ENCODE peak calls at places on chromosomes 3 and 15, in ten cellular contexts. Z is RWPE1, D is astrocyte of the cerebellum, O is osteocyte, T is activated T-cell treated with anti-CD3 and anti-CD28 coated beads for 24 hours, B is left ventricle myocardium inferior, I is fibroblast of mammary gland, L is T follicular helper cell, Y is NCI-H2081, S is GM13977. H is an unnamed sample.

GRCh38 chr3:108202834-108203233 is 19.4 kb downstream of the IFT57 start:
- DNase-seq in Z (no peak), D (no peak), O (no peak), T (no peak), B (no peak), I (no peak), L (no peak), Y (no peak), S (no peak), H (no peak)

GRCh38 chr3:43759297-43759782 is 68.6 kb downstream of the ABHD5 start:
- DNase-seq in Z (no peak), D (peak), O (no peak), T (no peak), B (peak), I (peak), L (no peak), Y (no peak), S (no peak), H (peak)

GRCh38 chr3:61686228-61686648 is 124.9 kb downstream of the PTPRG start:
- DNase-seq in Z (peak), D (no peak), O (no peak), T (no peak), B (no peak), I (no peak), L (no peak), Y (no peak), S (no peak), H (no peak)

GRCh38 chr15:41848595-41848994 is 9.9 kb downstream of the PLA2G4B start:
- DNase-seq in Z (no peak), D (no peak), O (no peak), T (no peak), B (no peak), I (no peak), L (no peak), Y (no peak), S (no peak), H (no peak)

GRCh38 chr15:93719941-93720351 is 511.4 kb upstream of the MCTP2 start:
- DNase-seq in Z (no peak), D (no peak), O (no peak), T (no peak), B (no peak), I (peak), L (no peak), Y (no peak), S (no peak), H (no peak)

GRCh38 chr3:105866656-105867653 is 1.9 kb downstream of the CBLB start:
- DNase-seq in Z (no peak), D (no peak), O (no peak), T (peak), B (no peak), I (peak), L (no peak), Y (no peak), S (peak), H (peak)

GRCh38 chr3:50304601-50305000 is 1.2 kb upstream of the HYAL1 start:
- DNase-seq in Z (no peak), D (no peak), O (no peak), T (no peak), B (no peak), I (peak), L (no peak), Y (no peak), S (no peak), H (peak)

GRCh38 chr3:183829466-183829865 is 4.1 kb upstream of the MAP6D1 start:
- DNase-seq in Z (no peak), D (no peak), O (peak), T (no peak), B (no peak), I (no peak), L (no peak), Y (no peak), S (no peak), H (no peak)

GRCh38 chr15:58918239-58918638 is 15.2 kb downstream of the SLTM start:
- DNase-seq in Z (no peak), D (no peak), O (no peak), T (no peak), B (no peak), I (no peak), L (no peak), Y (no peak), S (no peak), H (no peak)

GRCh38 chr3:33787328-33788009 is 11.0 kb upstream of the PDCD6IP start:
- DNase-seq in Z (peak), D (peak), O (no peak), T (peak), B (peak), I (peak), L (peak), Y (peak), S (peak), H (peak)

GRCh38 chr3:141373232-141373631 is 4.9 kb downstream of the ZBTB38 start:
- DNase-seq in Z (no peak), D (no peak), O (no peak), T (no peak), B (no peak), I (peak), L (no peak), Y (no peak), S (no peak), H (no peak)

GRCh38 chr3:183313331-183313730 is 60.3 kb downstream of the B3GNT5 start:
- DNase-seq in Z (no peak), D (no peak), O (no peak), T (no peak), B (no peak), I (no peak), L (no peak), Y (no peak), S (no peak), H (no peak)

GRCh38 chr15:68271854-68272471 is 5.6 kb upstream of the FEM1B start:
- DNase-seq in Z (peak), D (no peak), O (no peak), T (no peak), B (no peak), I (peak), L (no peak), Y (no peak), S (no peak), H (peak)

GRCh38 chr3:30448436-30448835 is 158.0 kb upstream of the TGFBR2 start:
- DNase-seq in Z (no peak), D (no peak), O (no peak), T (no peak), B (no peak), I (peak), L (no peak), Y (no peak), S (no peak), H (no peak)

GRCh38 chr3:119360736-119361462 is 66.7 kb downstream of the ARHGAP31 start:
- DNase-seq in Z (no peak), D (no peak), O (no peak), T (no peak), B (no peak), I (no peak), L (no peak), Y (no peak), S (no peak), H (no peak)

GRCh38 chr15:90141646-90142045 is 39.4 kb upstream of the IDH2 start:
- DNase-seq in Z (no peak), D (peak), O (no peak), T (no peak), B (no peak), I (peak), L (no peak), Y (no peak), S (no peak), H (peak)

GRCh38 chr15:69881310-69881660 is 216.4 kb downstream of the TLE3 start:
- DNase-seq in Z (peak), D (no peak), O (no peak), T (no peak), B (no peak), I (no peak), L (no peak), Y (no peak), S (peak), H (no peak)

GRCh38 chr3:64150527-64151238 is 74.6 kb downstream of the PRICKLE2 start:
- DNase-seq in Z (no peak), D (peak), O (peak), T (no peak), B (peak), I (peak), L (no peak), Y (peak), S (no peak), H (no peak)

GRCh38 chr15:59539799-59540198 is 71.8 kb upstream of the GCNT3 start:
- DNase-seq in Z (no peak), D (no peak), O (no peak), T (no peak), B (no peak), I (peak), L (no peak), Y (no peak), S (no peak), H (peak)

GRCh38 chr15:101795455-101795854 is 7.9 kb upstream of the OR4F6 start:
- DNase-seq in Z (peak), D (no peak), O (no peak), T (no peak), B (no peak), I (peak), L (no peak), Y (no peak), S (no peak), H (peak)

GRCh38 chr3:41026394-41027177 is 172.7 kb upstream of the CTNNB1 start:
- DNase-seq in Z (no peak), D (peak), O (no peak), T (no peak), B (peak), I (peak), L (no peak), Y (no peak), S (no peak), H (peak)

GRCh38 chr15:90557651-90558084 is 27.9 kb downstream of the CRTC3 start:
- DNase-seq in Z (no peak), D (peak), O (no peak), T (no peak), B (peak), I (peak), L (no peak), Y (no peak), S (no peak), H (peak)

GRCh38 chr15:40137011-40137906 is 23.6 kb upstream of the BUB1B start:
- DNase-seq in Z (no peak), D (no peak), O (no peak), T (no peak), B (no peak), I (no peak), L (no peak), Y (no peak), S (no peak), H (no peak)

GRCh38 chr15:70137975-70138374 is 40.3 kb upstream of the TLE3 start:
- DNase-seq in Z (no peak), D (no peak), O (no peak), T (no peak), B (no peak), I (no peak), L (no peak), Y (no peak), S (no peak), H (no peak)

GRCh38 chr15:51869074-51869425 is 39.6 kb downstream of the TMOD3 start:
- DNase-seq in Z (peak), D (peak), O (no peak), T (no peak), B (no peak), I (peak), L (no peak), Y (no peak), S (no peak), H (peak)

GRCh38 chr3:149611149-149611548 is 46.7 kb downstream of the WWTR1 start:
- DNase-seq in Z (no peak), D (no peak), O (no peak), T (no peak), B (no peak), I (no peak), L (no peak), Y (no peak), S (no peak), H (no peak)

GRCh38 chr3:53160660-53161344 is at the start of gene PRKCD:
- DNase-seq in Z (peak), D (peak), O (peak), T (peak), B (peak), I (peak), L (peak), Y (peak), S (peak), H (peak)

GRCh38 chr3:158792709-158793108 is 9.1 kb upstream of the MFSD1 start:
- DNase-seq in Z (peak), D (no peak), O (no peak), T (no peak), B (no peak), I (peak), L (no peak), Y (no peak), S (no peak), H (peak)

GRCh38 chr15:88792342-88793282 is 10.6 kb upstream of the ACAN start:
- DNase-seq in Z (no peak), D (no peak), O (no peak), T (no peak), B (no peak), I (no peak), L (no peak), Y (no peak), S (no peak), H (no peak)

GRCh38 chr3:6806991-6807390 is 53.9 kb upstream of the GRM7 start:
- DNase-seq in Z (no peak), D (no peak), O (no peak), T (no peak), B (no peak), I (no peak), L (no peak), Y (no peak), S (no peak), H (no peak)

GRCh38 chr3:87448559-87448958 is 172.2 kb upstream of the POU1F1 start:
- DNase-seq in Z (no peak), D (no peak), O (no peak), T (no peak), B (no peak), I (no peak), L (no peak), Y (no peak), S (no peak), H (no peak)

H was measured in LHCN-M2.